ENCODE peak calls at places on chromosome 5, in nine cellular contexts. One of them, this sample, is unnamed.

GRCh38 chr5:1726956-1727355 is 72.7 kb downstream of the MRPL36 start:
- DNase-seq in BJ: no peak
- DNase-seq in stomach: peak
- DNase-seq in astrocyte: no peak
- DNase-seq in activated B cell treated with CpG ODN at 0.5 μM for 24 hours: no peak
- DNase-seq in GM10248: no peak
- DNase-seq in WTC11: no peak
- DNase-seq in HL-60: no peak
- DNase-seq in cardiac muscle cell: no peak
- DNase-seq in this sample: no peak

GRCh38 chr5:6181871-6182270 is 196.5 kb downstream of the MED10 start:
- DNase-seq in BJ: no peak
- DNase-seq in stomach: no peak
- DNase-seq in astrocyte: no peak
- DNase-seq in activated B cell treated with CpG ODN at 0.5 μM for 24 hours: no peak
- DNase-seq in GM10248: no peak
- DNase-seq in WTC11: no peak
- DNase-seq in HL-60: no peak
- DNase-seq in cardiac muscle cell: no peak
- DNase-seq in this sample: no peak

GRCh38 chr5:167425161-167425560 is 866.3 kb upstream of the WWC1 start:
- DNase-seq in BJ: no peak
- DNase-seq in stomach: no peak
- DNase-seq in astrocyte: no peak
- DNase-seq in activated B cell treated with CpG ODN at 0.5 μM for 24 hours: no peak
- DNase-seq in GM10248: no peak
- DNase-seq in WTC11: no peak
- DNase-seq in HL-60: no peak
- DNase-seq in cardiac muscle cell: no peak
- DNase-seq in this sample: no peak

GRCh38 chr5:64199425-64199824 is 33.8 kb downstream of the RNF180 start:
- DNase-seq in BJ: no peak
- DNase-seq in stomach: no peak
- DNase-seq in astrocyte: no peak
- DNase-seq in activated B cell treated with CpG ODN at 0.5 μM for 24 hours: no peak
- DNase-seq in GM10248: no peak
- DNase-seq in WTC11: no peak
- DNase-seq in HL-60: no peak
- DNase-seq in cardiac muscle cell: no peak
- DNase-seq in this sample: no peak

GRCh38 chr5:124179788-124180187 is 566.7 kb downstream of the ZNF608 start:
- DNase-seq in BJ: no peak
- DNase-seq in stomach: no peak
- DNase-seq in astrocyte: no peak
- DNase-seq in activated B cell treated with CpG ODN at 0.5 μM for 24 hours: no peak
- DNase-seq in GM10248: no peak
- DNase-seq in WTC11: no peak
- DNase-seq in HL-60: no peak
- DNase-seq in cardiac muscle cell: no peak
- DNase-seq in this sample: no peak

GRCh38 chr5:17289681-17290619 is 72.5 kb downstream of the BASP1 start:
- DNase-seq in BJ: no peak
- DNase-seq in stomach: no peak
- DNase-seq in astrocyte: peak
- DNase-seq in activated B cell treated with CpG ODN at 0.5 μM for 24 hours: no peak
- DNase-seq in GM10248: no peak
- DNase-seq in WTC11: no peak
- DNase-seq in HL-60: no peak
- DNase-seq in cardiac muscle cell: peak
- DNase-seq in this sample: no peak

GRCh38 chr5:130874861-130875419 is 290.1 kb downstream of the HINT1 start:
- DNase-seq in BJ: no peak
- DNase-seq in stomach: no peak
- DNase-seq in astrocyte: no peak
- DNase-seq in activated B cell treated with CpG ODN at 0.5 μM for 24 hours: no peak
- DNase-seq in GM10248: no peak
- DNase-seq in WTC11: no peak
- DNase-seq in HL-60: no peak
- DNase-seq in cardiac muscle cell: no peak
- DNase-seq in this sample: no peak

GRCh38 chr5:132419517-132420468 is 50.3 kb downstream of the SLC22A5 start:
- DNase-seq in BJ: no peak
- DNase-seq in stomach: peak
- DNase-seq in astrocyte: peak
- DNase-seq in activated B cell treated with CpG ODN at 0.5 μM for 24 hours: peak
- DNase-seq in GM10248: peak
- DNase-seq in WTC11: peak
- DNase-seq in HL-60: peak
- DNase-seq in cardiac muscle cell: peak
- DNase-seq in this sample: peak

GRCh38 chr5:173239233-173239593 is 4.2 kb upstream of the NKX2-5 start:
- DNase-seq in BJ: no peak
- DNase-seq in stomach: no peak
- DNase-seq in astrocyte: no peak
- DNase-seq in activated B cell treated with CpG ODN at 0.5 μM for 24 hours: no peak
- DNase-seq in GM10248: no peak
- DNase-seq in WTC11: no peak
- DNase-seq in HL-60: no peak
- DNase-seq in cardiac muscle cell: no peak
- DNase-seq in this sample: no peak

GRCh38 chr5:120396186-120396585 is 67.9 kb upstream of the PRR16 start:
- DNase-seq in BJ: no peak
- DNase-seq in stomach: no peak
- DNase-seq in astrocyte: peak
- DNase-seq in activated B cell treated with CpG ODN at 0.5 μM for 24 hours: no peak
- DNase-seq in GM10248: no peak
- DNase-seq in WTC11: no peak
- DNase-seq in HL-60: no peak
- DNase-seq in cardiac muscle cell: no peak
- DNase-seq in this sample: no peak

GRCh38 chr5:127280494-127281220 is 9.9 kb upstream of the MEGF10 start:
- DNase-seq in BJ: no peak
- DNase-seq in stomach: no peak
- DNase-seq in astrocyte: no peak
- DNase-seq in activated B cell treated with CpG ODN at 0.5 μM for 24 hours: no peak
- DNase-seq in GM10248: no peak
- DNase-seq in WTC11: peak
- DNase-seq in HL-60: no peak
- DNase-seq in cardiac muscle cell: no peak
- DNase-seq in this sample: no peak

GRCh38 chr5:159965031-159965837 is 43.7 kb upstream of the TTC1 start:
- DNase-seq in BJ: no peak
- DNase-seq in stomach: peak
- DNase-seq in astrocyte: peak
- DNase-seq in activated B cell treated with CpG ODN at 0.5 μM for 24 hours: no peak
- DNase-seq in GM10248: peak
- DNase-seq in WTC11: peak
- DNase-seq in HL-60: peak
- DNase-seq in cardiac muscle cell: peak
- DNase-seq in this sample: peak

GRCh38 chr5:661891-662750 is 31.0 kb downstream of the TPPP start:
- DNase-seq in BJ: no peak
- DNase-seq in stomach: no peak
- DNase-seq in astrocyte: no peak
- DNase-seq in activated B cell treated with CpG ODN at 0.5 μM for 24 hours: no peak
- DNase-seq in GM10248: no peak
- DNase-seq in WTC11: no peak
- DNase-seq in HL-60: no peak
- DNase-seq in cardiac muscle cell: no peak
- DNase-seq in this sample: no peak

GRCh38 chr5:71681282-71681681 is 37.8 kb upstream of the CARTPT start:
- DNase-seq in BJ: no peak
- DNase-seq in stomach: no peak
- DNase-seq in astrocyte: peak
- DNase-seq in activated B cell treated with CpG ODN at 0.5 μM for 24 hours: no peak
- DNase-seq in GM10248: no peak
- DNase-seq in WTC11: no peak
- DNase-seq in HL-60: no peak
- DNase-seq in cardiac muscle cell: peak
- DNase-seq in this sample: no peak

GRCh38 chr5:55037046-55037771 is 13.2 kb downstream of the GZMK start:
- DNase-seq in BJ: no peak
- DNase-seq in stomach: no peak
- DNase-seq in astrocyte: no peak
- DNase-seq in activated B cell treated with CpG ODN at 0.5 μM for 24 hours: no peak
- DNase-seq in GM10248: no peak
- DNase-seq in WTC11: peak
- DNase-seq in HL-60: no peak
- DNase-seq in cardiac muscle cell: no peak
- DNase-seq in this sample: no peak

GRCh38 chr5:115378754-115379153 is 82.3 kb upstream of the CCDC112 start:
- DNase-seq in BJ: no peak
- DNase-seq in stomach: no peak
- DNase-seq in astrocyte: no peak
- DNase-seq in activated B cell treated with CpG ODN at 0.5 μM for 24 hours: no peak
- DNase-seq in GM10248: no peak
- DNase-seq in WTC11: no peak
- DNase-seq in HL-60: no peak
- DNase-seq in cardiac muscle cell: no peak
- DNase-seq in this sample: no peak

GRCh38 chr5:115374057-115374775 is 77.8 kb upstream of the CCDC112 start:
- DNase-seq in BJ: no peak
- DNase-seq in stomach: no peak
- DNase-seq in astrocyte: no peak
- DNase-seq in activated B cell treated with CpG ODN at 0.5 μM for 24 hours: no peak
- DNase-seq in GM10248: no peak
- DNase-seq in WTC11: no peak
- DNase-seq in HL-60: no peak
- DNase-seq in cardiac muscle cell: no peak
- DNase-seq in this sample: no peak

GRCh38 chr5:115379622-115380344 is 83.3 kb upstream of the CCDC112 start:
- DNase-seq in BJ: no peak
- DNase-seq in stomach: peak
- DNase-seq in astrocyte: peak
- DNase-seq in activated B cell treated with CpG ODN at 0.5 μM for 24 hours: no peak
- DNase-seq in GM10248: peak
- DNase-seq in WTC11: no peak
- DNase-seq in HL-60: no peak
- DNase-seq in cardiac muscle cell: no peak
- DNase-seq in this sample: no peak

GRCh38 chr5:115375922-115376321 is 79.5 kb upstream of the CCDC112 start:
- DNase-seq in BJ: no peak
- DNase-seq in stomach: no peak
- DNase-seq in astrocyte: peak
- DNase-seq in activated B cell treated with CpG ODN at 0.5 μM for 24 hours: no peak
- DNase-seq in GM10248: no peak
- DNase-seq in WTC11: no peak
- DNase-seq in HL-60: no peak
- DNase-seq in cardiac muscle cell: no peak
- DNase-seq in this sample: no peak

DNA sequence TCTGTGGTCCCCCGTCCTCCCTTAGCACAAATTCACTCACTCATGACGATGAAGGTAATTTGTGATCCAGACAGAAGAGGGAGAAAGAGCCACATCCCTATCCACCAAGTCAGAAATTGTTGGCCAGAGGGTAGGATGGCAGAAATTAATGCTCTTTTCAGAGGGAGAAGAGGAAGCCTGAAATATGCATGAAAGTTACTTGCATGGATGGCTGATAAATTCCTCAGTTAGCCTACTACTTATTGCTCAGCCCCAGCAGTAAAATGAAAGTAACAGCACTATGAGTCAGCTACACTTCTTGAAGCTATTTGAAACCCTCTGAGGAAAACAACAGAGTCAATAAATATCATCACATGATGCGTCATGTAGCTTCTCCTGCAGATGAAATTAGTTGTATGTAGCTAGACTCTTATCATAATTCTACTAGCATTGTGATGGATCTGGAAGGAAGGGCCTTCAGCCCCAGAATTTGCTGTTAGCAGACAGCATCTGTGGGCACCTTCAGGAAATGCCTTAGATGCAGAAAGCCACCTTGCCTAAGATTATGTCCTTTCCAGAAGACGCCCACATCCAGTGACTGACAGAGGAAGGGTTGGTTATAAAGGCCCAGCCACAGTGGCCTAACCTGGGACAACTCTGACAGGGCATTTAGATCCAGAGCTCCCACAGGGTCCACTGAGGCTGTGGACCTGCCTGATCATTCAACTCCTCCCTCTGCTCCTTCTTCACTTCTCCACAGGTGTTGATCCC is 81.2 kb upstream of the CCDC112 start:
- DNase-seq in BJ: peak
- DNase-seq in stomach: no peak
- DNase-seq in astrocyte: peak
- DNase-seq in activated B cell treated with CpG ODN at 0.5 μM for 24 hours: no peak
- DNase-seq in GM10248: peak
- DNase-seq in WTC11: no peak
- DNase-seq in HL-60: no peak
- DNase-seq in cardiac muscle cell: peak
- DNase-seq in this sample: no peak
- TF ChIP-seq CTCF in BJ: peak
- TF ChIP-seq CTCF in stomach: no peak
- TF ChIP-seq CTCF in astrocyte: peak
- TF ChIP-seq CTCF in activated B cell treated with CpG ODN at 0.5 μM for 24 hours: no peak
- TF ChIP-seq CTCF in GM10248: no peak
- TF ChIP-seq CTCF in WTC11: no peak
- TF ChIP-seq CTCF in HL-60: no peak
- TF ChIP-seq CTCF in cardiac muscle cell: peak
- TF ChIP-seq CTCF in this sample: no peak

GRCh38 chr5:156534086-156534485 is 207.1 kb downstream of the SGCD start:
- DNase-seq in BJ: no peak
- DNase-seq in stomach: no peak
- DNase-seq in astrocyte: no peak
- DNase-seq in activated B cell treated with CpG ODN at 0.5 μM for 24 hours: no peak
- DNase-seq in GM10248: no peak
- DNase-seq in WTC11: no peak
- DNase-seq in HL-60: no peak
- DNase-seq in cardiac muscle cell: no peak
- DNase-seq in this sample: no peak
- TF ChIP-seq CTCF in BJ: no peak
- TF ChIP-seq CTCF in stomach: no peak
- TF ChIP-seq CTCF in astrocyte: no peak
- TF ChIP-seq CTCF in activated B cell treated with CpG ODN at 0.5 μM for 24 hours: no peak
- TF ChIP-seq CTCF in GM10248: no peak
- TF ChIP-seq CTCF in WTC11: no peak
- TF ChIP-seq CTCF in HL-60: no peak
- TF ChIP-seq CTCF in cardiac muscle cell: no peak
- TF ChIP-seq CTCF in this sample: no peak

DNA sequence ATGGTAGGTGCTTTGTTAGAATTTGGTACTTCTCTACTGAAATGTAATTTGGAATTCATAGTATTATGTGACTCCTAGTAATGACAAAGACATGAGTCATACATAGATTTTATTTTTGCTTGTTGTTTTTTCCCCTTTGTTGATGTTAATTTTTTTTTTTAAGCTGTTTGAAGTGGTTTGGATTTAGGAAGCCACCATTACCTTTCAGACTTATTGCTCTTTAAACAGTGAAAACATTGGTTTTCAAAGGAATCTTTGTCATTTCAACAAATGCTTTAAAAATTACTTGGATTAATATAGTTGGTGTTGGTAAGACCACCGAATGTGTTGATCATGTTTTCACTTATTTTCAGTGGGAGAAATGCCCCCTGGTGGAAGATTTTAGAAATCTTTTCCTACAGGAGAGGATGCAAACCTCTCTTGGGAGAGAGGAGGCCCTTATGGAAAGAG is 170.1 kb upstream of the PITX1 start:
- DNase-seq in BJ: no peak
- DNase-seq in stomach: no peak
- DNase-seq in astrocyte: peak
- DNase-seq in activated B cell treated with CpG ODN at 0.5 μM for 24 hours: no peak
- DNase-seq in GM10248: no peak
- DNase-seq in WTC11: no peak
- DNase-seq in HL-60: no peak
- DNase-seq in cardiac muscle cell: peak
- DNase-seq in this sample: no peak
- TF ChIP-seq CTCF in BJ: peak
- TF ChIP-seq CTCF in stomach: no peak
- TF ChIP-seq CTCF in astrocyte: peak
- TF ChIP-seq CTCF in activated B cell treated with CpG ODN at 0.5 μM for 24 hours: no peak
- TF ChIP-seq CTCF in GM10248: no peak
- TF ChIP-seq CTCF in WTC11: no peak
- TF ChIP-seq CTCF in HL-60: no peak
- TF ChIP-seq CTCF in cardiac muscle cell: peak
- TF ChIP-seq CTCF in this sample: peak

GRCh38 chr5:35246928-35247644 is 16.8 kb upstream of the PRLR start:
- DNase-seq in BJ: no peak
- DNase-seq in stomach: peak
- DNase-seq in astrocyte: no peak
- DNase-seq in activated B cell treated with CpG ODN at 0.5 μM for 24 hours: no peak
- DNase-seq in GM10248: no peak
- DNase-seq in WTC11: no peak
- DNase-seq in HL-60: no peak
- DNase-seq in cardiac muscle cell: peak
- DNase-seq in this sample: no peak
- TF ChIP-seq CTCF in BJ: no peak
- TF ChIP-seq CTCF in stomach: no peak
- TF ChIP-seq CTCF in astrocyte: no peak
- TF ChIP-seq CTCF in activated B cell treated with CpG ODN at 0.5 μM for 24 hours: no peak
- TF ChIP-seq CTCF in GM10248: no peak
- TF ChIP-seq CTCF in WTC11: no peak
- TF ChIP-seq CTCF in HL-60: no peak
- TF ChIP-seq CTCF in cardiac muscle cell: no peak
- TF ChIP-seq CTCF in this sample: no peak